ENCODE peak calls at places on chromosomes 1 and 21, in four cellular contexts. G is body of pancreas, Y is transverse colon, B is suprapubic skin. P is an unnamed sample.

GRCh38 chr1:26225033-26225831 is 8.8 kb upstream of the CEP85 start:
- DNase-seq in G (peak; percentile 95), Y (peak; percentile 78), B (peak; percentile 72), P (peak; percentile 15)

GRCh38 chr1:7334475-7335035 is 436.5 kb upstream of the VAMP3 start:
- DNase-seq in G (no peak), Y (peak; percentile 62), B (no peak), P (peak; percentile 21)

GRCh38 chr1:113684153-113684541 is 75.1 kb downstream of the PHTF1 start:
- DNase-seq in G (peak; percentile 22), Y (peak; percentile 41), B (peak; percentile 82), P (no peak)

GRCh38 chr21:14850394-14850793 is 214.4 kb downstream of the NRIP1 start:
- DNase-seq in G (no peak), Y (no peak), B (no peak), P (no peak)

GRCh38 chr1:25031966-25032667 is 102.0 kb upstream of the RUNX3 start:
- DNase-seq in G (peak; percentile 62), Y (peak; percentile 62), B (no peak), P (peak; percentile 93)

GRCh38 chr1:150881331-150882070 is 5.1 kb upstream of the ARNT start:
- DNase-seq in G (no peak), Y (no peak), B (no peak), P (peak; percentile 75)

GRCh38 chr1:214281902-214282695 is 1.1 kb downstream of the SMYD2 start:
- DNase-seq in G (peak; percentile 69), Y (peak; percentile 52), B (peak; percentile 67), P (peak; percentile 49)

GRCh38 chr21:26177741-26178452 is 7.3 kb upstream of the APP start:
- DNase-seq in G (no peak), Y (no peak), B (no peak), P (no peak)

GRCh38 chr21:45326169-45326833 is 38.6 kb upstream of the POFUT2 start:
- DNase-seq in G (no peak), Y (no peak), B (peak; percentile 62), P (no peak)

GRCh38 chr1:229629251-229629650 is 3.2 kb downstream of the URB2 start:
- DNase-seq in G (no peak), Y (no peak), B (no peak), P (peak; percentile 72)

GRCh38 chr1:152907686-152908601 is at the start of gene IVL:
- DNase-seq in G (no peak), Y (no peak), B (no peak), P (no peak)

GRCh38 chr1:77385551-77385950 is 103.7 kb downstream of the AK5 start:
- DNase-seq in G (no peak), Y (no peak), B (no peak), P (no peak)

GRCh38 chr1:34701326-34702129 is 53.3 kb upstream of the GJB5 start:
- DNase-seq in G (no peak), Y (no peak), B (no peak), P (no peak)

GRCh38 chr1:248748211-248748610 is 7.3 kb downstream of the LYPD8 start:
- DNase-seq in G (no peak), Y (no peak), B (no peak), P (no peak)

GRCh38 chr1:97906567-97907228 is 14.1 kb downstream of the DPYD start:
- DNase-seq in G (no peak), Y (no peak), B (peak; percentile 76), P (peak; percentile 86)

GRCh38 chr1:94209425-94209824 is 28.0 kb downstream of the ARHGAP29 start:
- DNase-seq in G (no peak), Y (no peak), B (no peak), P (peak; percentile 42)

GRCh38 chr1:151211972-151212705 is 13.8 kb downstream of the PIP5K1A start:
- DNase-seq in G (no peak), Y (no peak), B (no peak), P (no peak)

GRCh38 chr21:34351786-34352241 is 12.0 kb upstream of the KCNE2 start:
- DNase-seq in G (peak; percentile 68), Y (peak; percentile 51), B (no peak), P (peak; percentile 41)

GRCh38 chr1:74952786-74953185 is 181.4 kb upstream of the LHX8 start:
- DNase-seq in G (no peak), Y (no peak), B (no peak), P (no peak)

GRCh38 chr1:101884621-101885020 is 112.1 kb downstream of the OLFM3 start:
- DNase-seq in G (no peak), Y (no peak), B (no peak), P (no peak)

GRCh38 chr1:25484096-25484495 is 53.4 kb downstream of the MACO1 start:
- DNase-seq in G (peak; percentile 82), Y (peak; percentile 21), B (no peak), P (no peak)

GRCh38 chr1:48676822-48677221 is 99.9 kb downstream of the BEND5 start:
- DNase-seq in G (no peak), Y (peak; percentile 24), B (no peak), P (no peak)

GRCh38 chr1:13725714-13726175 is 25.8 kb downstream of the PRDM2 start:
- DNase-seq in G (peak; percentile 43), Y (peak; percentile 59), B (no peak), P (peak; percentile 54)

GRCh38 chr1:44380666-44381177 is 24.3 kb upstream of the RNF220 start:
- DNase-seq in G (no peak), Y (no peak), B (no peak), P (no peak)

GRCh38 chr1:86504895-86505625 is 36.3 kb downstream of the CLCA1 start:
- DNase-seq in G (peak; percentile 26), Y (peak; percentile 56), B (no peak), P (no peak)

GRCh38 chr1:33346921-33347649 is 26.2 kb upstream of the A3GALT2 start:
- DNase-seq in G (peak; percentile 61), Y (peak; percentile 61), B (no peak), P (peak; percentile 87)

GRCh38 chr1:15525043-15525958 is 1.3 kb upstream of the CASP9 start:
- DNase-seq in G (peak; percentile 100), Y (peak; percentile 26), B (peak; percentile 100), P (no peak)

GRCh38 chr1:71464016-71464415 is 383.2 kb upstream of the ZRANB2 start:
- DNase-seq in G (no peak), Y (no peak), B (no peak), P (no peak)

GRCh38 chr1:15409400-15410222 is at the start of gene EFHD2:
- DNase-seq in G (peak; percentile 88), Y (peak; percentile 90), B (peak; percentile 88), P (peak; percentile 75)

GRCh38 chr21:32587651-32588050 is 2.3 kb upstream of the TCP10L start:
- DNase-seq in G (no peak), Y (no peak), B (no peak), P (no peak)
- H3K27ac ChIP-seq in G (no peak overlapping the region), Y (no peak overlapping the region), B (no peak overlapping the region), P (no peak overlapping the region)

GRCh38 chr1:160284782-160285344 is at the start of gene PEX19:
- DNase-seq in G (peak; percentile 95), Y (peak; percentile 95), B (peak; percentile 97), P (peak; percentile 95)
- H3K36me3 ChIP-seq in G (peaks cover 25% of the 10 kb centered on the region), Y (no peaks in the 10 kb centered on the region), B (peaks cover 49% of the 10 kb centered on the region), P (peaks cover 31% of the 10 kb centered on the region)

GRCh38 chr1:203663820-203664219 is 37.2 kb downstream of the ATP2B4 start:
- DNase-seq in G (no peak), Y (no peak), B (no peak), P (no peak)

GRCh38 chr1:203660931-203661484 is 34.4 kb downstream of the ATP2B4 start:
- DNase-seq in G (no peak), Y (no peak), B (no peak), P (no peak)

GRCh38 chr1:203661572-203661971 is 34.9 kb downstream of the ATP2B4 start:
- DNase-seq in G (peak; percentile 91), Y (peak; percentile 66), B (no peak), P (no peak)

GRCh38 chr1:203662821-203663220 is 36.2 kb downstream of the ATP2B4 start:
- DNase-seq in G (no peak), Y (no peak), B (no peak), P (no peak)

DNA sequence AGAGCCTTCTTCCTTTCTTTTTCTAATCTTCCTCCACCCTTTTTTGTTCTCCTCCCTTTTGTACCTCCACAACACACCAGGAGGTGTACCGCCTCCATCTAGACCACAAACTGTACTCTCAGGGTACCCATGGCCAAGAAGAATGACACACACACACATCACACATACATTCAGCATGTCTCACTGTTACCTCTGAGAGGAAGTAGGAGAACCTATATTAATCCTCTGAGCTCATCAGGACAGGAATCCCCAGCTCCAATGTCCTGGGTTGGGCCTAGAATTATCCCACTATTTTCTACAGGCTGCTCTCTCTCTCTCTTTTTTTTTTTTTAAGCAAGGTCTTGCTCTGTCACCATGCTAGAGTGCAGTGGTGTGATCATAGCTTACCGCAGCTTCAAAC is 36.7 kb downstream of the ATP2B4 start:
- DNase-seq in G (no peak), Y (no peak), B (no peak), P (peak; percentile 96)
- TF ChIP-seq CTCF in G (no peak), Y (no peak), B (no peak), P (peak; percentile 19)

GRCh38 chr1:16944038-16944437 is 22.3 kb downstream of the CROCC start:
- DNase-seq in G (no peak), Y (no peak), B (no peak), P (no peak)

GRCh38 chr1:16938351-16939321 is 16.9 kb downstream of the CROCC start:
- DNase-seq in G (no peak), Y (no peak), B (no peak), P (no peak)
- H3K27ac ChIP-seq in G (no peak overlapping the region), Y (no peak overlapping the region), B (no peak overlapping the region), P (no peak overlapping the region)

P was measured in brain microvascular endothelial cell.